ENCODE peak calls at places on chromosomes 4 and X, in five cellular contexts. T is H9, O is trophoblast cell, Y is mesenchymal stem cell, N is H1. A is an unnamed sample.
A peak's percentile ranks its signal among the peaks of the same experiment; 100 is the strongest.

GRCh38 chr4:41874873-41875272 is 60.4 kb upstream of the TMEM33 start:
- DNase-seq in T (no peak), O (no peak), Y (no peak), N (no peak), A (no peak)

GRCh38 chr4:54277691-54278090 is 48.6 kb downstream of the PDGFRA start:
- DNase-seq in T (no peak), O (peak; percentile 5), Y (peak; percentile 73), N (no peak), A (no peak)

GRCh38 chrX:38974542-38974941 is 173.3 kb downstream of the MID1IP1 start:
- DNase-seq in T (no peak), O (no peak), Y (no peak), N (no peak), A (no peak)

GRCh38 chr4:108906006-108906405 is 143.2 kb upstream of the ETNPPL start:
- DNase-seq in T (peak; percentile 53), O (no peak), Y (no peak), N (peak; percentile 49), A (peak; percentile 20)

GRCh38 chrX:55546956-55547355 is 57.3 kb upstream of the USP51 start:
- DNase-seq in T (no peak), O (no peak), Y (no peak), N (no peak), A (no peak)

GRCh38 chrX:40474205-40474626 is 106.6 kb upstream of the ATP6AP2 start:
- DNase-seq in T (peak; percentile 96), O (peak; percentile 52), Y (peak; percentile 49), N (peak; percentile 60), A (peak; percentile 65)

GRCh38 chr4:169815606-169816005 is 57.9 kb upstream of the HPF1 start:
- DNase-seq in T (no peak), O (no peak), Y (no peak), N (no peak), A (no peak)

GRCh38 chrX:10904220-10904619 is 206.9 kb upstream of the HCCS start:
- DNase-seq in T (no peak), O (no peak), Y (no peak), N (no peak), A (no peak)

GRCh38 chrX:40056420-40056819 is 41.3 kb downstream of the BCOR start:
- DNase-seq in T (no peak), O (no peak), Y (no peak), N (no peak), A (no peak)

GRCh38 chr4:113411496-113411938 is 350.0 kb downstream of the CAMK2D start:
- DNase-seq in T (no peak), O (peak; percentile 25), Y (peak; percentile 96), N (no peak), A (no peak)

GRCh38 chrX:133287860-133288259 is 69.7 kb upstream of the TFDP3 start:
- DNase-seq in T (no peak), O (peak; percentile 41), Y (no peak), N (no peak), A (no peak)

GRCh38 chr4:30717208-30718020 is 2.8 kb upstream of the PCDH7 start:
- DNase-seq in T (peak; percentile 83), O (peak; percentile 5), Y (peak; percentile 90), N (peak; percentile 84), A (peak; percentile 74)

GRCh38 chr4:189143255-189143654 is 797.4 kb upstream of the FRG1 start:
- DNase-seq in T (no peak), O (peak; percentile 21), Y (peak; percentile 80), N (no peak), A (no peak)

GRCh38 chrX:40646489-40647306 is 663 bp downstream of the CXorf38 start:
- DNase-seq in T (no peak), O (peak; percentile 48), Y (peak; percentile 31), N (peak; percentile 52), A (peak; percentile 15)

GRCh38 chr4:41719417-41719816 is 29.1 kb downstream of the PHOX2B start:
- DNase-seq in T (no peak), O (peak; percentile 32), Y (peak; percentile 5), N (no peak), A (no peak)

GRCh38 chr4:102639602-102640001 is 121.2 kb downstream of the MANBA start:
- DNase-seq in T (no peak), O (no peak), Y (no peak), N (no peak), A (no peak)

GRCh38 chr4:169079942-169080827 is 70.1 kb upstream of the CBR4 start:
- DNase-seq in T (no peak), O (peak; percentile 46), Y (peak; percentile 70), N (no peak), A (no peak)

GRCh38 chr4:112775801-112776200 is 138.9 kb downstream of the LARP7 start:
- DNase-seq in T (no peak), O (no peak), Y (no peak), N (no peak), A (no peak)

GRCh38 chrX:39955621-39956020 is 142.1 kb downstream of the BCOR start:
- DNase-seq in T (no peak), O (no peak), Y (no peak), N (no peak), A (no peak)

GRCh38 chr4:145804134-145804533 is 124.2 kb downstream of the C4orf51 start:
- DNase-seq in T (no peak), O (peak; percentile 38), Y (peak; percentile 77), N (no peak), A (no peak)

GRCh38 chrX:119617511-119618164 is 11.4 kb upstream of the NKRF start:
- DNase-seq in T (no peak), O (no peak), Y (no peak), N (no peak), A (no peak)

GRCh38 chr4:53551963-53552362 is 39.3 kb downstream of the LNX1 start:
- DNase-seq in T (no peak), O (peak; percentile 69), Y (no peak), N (no peak), A (no peak)

GRCh38 chrX:23726196-23726595 is 16.9 kb downstream of the ACOT9 start:
- DNase-seq in T (no peak), O (no peak), Y (no peak), N (no peak), A (no peak)
- H2BK12ac ChIP-seq in T (no peak overlapping the region), O (no peak overlapping the region), Y (no peak overlapping the region), N (no peak overlapping the region), A (no peak overlapping the region)

DNA sequence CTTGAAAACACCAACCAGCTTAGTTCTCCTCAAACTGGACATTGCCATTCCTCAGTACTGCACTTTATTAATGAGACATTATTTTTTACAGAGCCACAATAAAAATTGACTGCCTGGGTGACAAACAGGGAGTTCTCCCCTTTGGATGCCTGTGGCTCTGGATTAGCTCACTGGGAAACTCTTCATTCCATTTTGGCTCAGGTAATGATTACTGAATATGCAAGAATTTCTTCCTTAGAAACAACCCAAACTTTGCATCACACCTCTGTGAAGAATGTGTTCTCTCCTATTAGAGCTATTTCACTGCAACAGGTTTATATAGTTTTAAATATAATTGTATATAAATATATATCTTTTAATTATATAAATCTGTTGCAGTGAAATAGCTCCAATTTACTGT is 2065.8 kb downstream of the ARAP2 start:
- DNase-seq in T (no peak), O (peak; percentile 52), Y (no peak), N (no peak), A (no peak)
- H3K4me1 ChIP-seq in T (peaks cover 3% of the 10 kb centered on the region), O (no peaks in the 10 kb centered on the region), Y (no peaks in the 10 kb centered on the region), N (no peaks in the 10 kb centered on the region), A (no peaks in the 10 kb centered on the region)

GRCh38 chrX:139890991-139891700 is 41.7 kb downstream of the ATP11C start:
- DNase-seq in T (no peak), O (peak; percentile 73), Y (peak; percentile 78), N (no peak), A (no peak)
- H2BK120ac ChIP-seq in T (no peak overlapping the region), O (no peak overlapping the region), Y (no peak overlapping the region), N (no peak overlapping the region), A (no peak overlapping the region)

GRCh38 chr4:153481474-153481873 is 15.3 kb downstream of the TMEM131L start:
- DNase-seq in T (no peak), O (no peak), Y (no peak), N (no peak), A (no peak)

GRCh38 chr4:153486281-153487151 is 20.4 kb downstream of the TMEM131L start:
- DNase-seq in T (peak; percentile 58), O (peak; percentile 92), Y (peak; percentile 58), N (no peak), A (no peak)

GRCh38 chr4:153485374-153485773 is 19.2 kb downstream of the TMEM131L start:
- DNase-seq in T (no peak), O (no peak), Y (no peak), N (no peak), A (no peak)

GRCh38 chr4:153485860-153486259 is 19.7 kb downstream of the TMEM131L start:
- DNase-seq in T (no peak), O (no peak), Y (no peak), N (no peak), A (no peak)

GRCh38 chr4:153483432-153484418 is 17.6 kb downstream of the TMEM131L start:
- DNase-seq in T (no peak), O (no peak), Y (no peak), N (no peak), A (no peak)
- H2BK12ac ChIP-seq in T (no peak overlapping the region), O (peak overlapping the region; percentile 34), Y (no peak overlapping the region), N (no peak overlapping the region), A (no peak overlapping the region)

DNA sequence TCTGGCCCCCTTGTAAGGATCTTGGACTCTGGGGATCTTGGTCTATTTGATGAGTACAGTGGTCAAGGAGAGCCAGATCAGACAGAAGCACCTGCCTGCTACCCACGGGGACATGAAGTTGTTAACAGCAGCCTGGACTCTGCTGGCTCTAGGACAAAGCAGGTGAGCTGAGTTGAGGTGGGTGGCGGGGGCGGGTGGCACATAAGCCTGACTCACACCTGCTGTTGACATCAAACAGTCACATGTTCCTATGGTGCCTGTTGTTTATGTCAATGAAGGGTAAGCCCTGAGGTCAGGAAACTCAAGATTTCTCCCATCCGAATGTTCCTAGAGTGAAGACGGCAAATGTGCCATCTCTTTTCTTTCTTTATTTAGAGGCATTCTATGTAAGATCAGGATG is 50.1 kb upstream of the CLNK start:
- DNase-seq in T (no peak), O (no peak), Y (no peak), N (no peak), A (no peak)
- H3K4me1 ChIP-seq in T (no peaks in the 10 kb centered on the region), O (no peaks in the 10 kb centered on the region), Y (peaks cover 5% of the 10 kb centered on the region), N (no peaks in the 10 kb centered on the region), A (no peaks in the 10 kb centered on the region)

GRCh38 chr4:184459413-184459812 is 14.9 kb downstream of the IRF2 start:
- DNase-seq in T (no peak), O (no peak), Y (peak; percentile 62), N (no peak), A (no peak)
- H2BK120ac ChIP-seq in T (no peak overlapping the region), O (no peak overlapping the region), Y (no peak overlapping the region), N (no peak overlapping the region), A (no peak overlapping the region)

GRCh38 chrX:132045456-132045855 is 22.4 kb downstream of the STK26 start:
- DNase-seq in T (no peak), O (no peak), Y (peak; percentile 11), N (no peak), A (no peak)
- H2BK12ac ChIP-seq in T (no peak overlapping the region), O (no peak overlapping the region), Y (no peak overlapping the region), N (no peak overlapping the region), A (no peak overlapping the region)